ENCODE peak calls at places on chromosomes 5 and 9, in five cellular contexts. G, Y, V, J and N are unnamed samples.

GRCh38 chr9:81685763-81686613 is 3.4 kb downstream of the TLE1 start:
- DNase-seq in G (peak), Y (no peak), V (peak), J (no peak), N (no peak)

GRCh38 chr9:91953723-91954122 is 3.7 kb upstream of the ROR2 start:
- DNase-seq in G (no peak), Y (no peak), V (no peak), J (no peak), N (no peak)

GRCh38 chr5:39224196-39224754 is 4.9 kb upstream of the FYB1 start:
- DNase-seq in G (no peak), Y (peak), V (peak), J (no peak), N (no peak)

GRCh38 chr5:155081618-155082017 is 68.1 kb downstream of the KIF4B start:
- DNase-seq in G (no peak), Y (no peak), V (no peak), J (no peak), N (no peak)

GRCh38 chr9:123093141-123093540 is 59.7 kb downstream of the GPR21 start:
- DNase-seq in G (no peak), Y (no peak), V (no peak), J (no peak), N (no peak)

GRCh38 chr5:139708877-139709586 is 60.9 kb downstream of the CXXC5 start:
- DNase-seq in G (peak), Y (peak), V (no peak), J (peak), N (peak)

GRCh38 chr5:162372265-162372664 is 304.7 kb downstream of the GABRG2 start:
- DNase-seq in G (no peak), Y (peak), V (no peak), J (peak), N (no peak)

GRCh38 chr5:163696270-163696887 is 191.0 kb downstream of the MAT2B start:
- DNase-seq in G (peak), Y (peak), V (peak), J (peak), N (no peak)

GRCh38 chr5:138604176-138604785 is 29.1 kb upstream of the HSPA9 start:
- DNase-seq in G (no peak), Y (no peak), V (no peak), J (no peak), N (no peak)

GRCh38 chr9:136808075-136808780 is 480 bp downstream of the RABL6 start:
- DNase-seq in G (peak), Y (no peak), V (no peak), J (no peak), N (peak)

GRCh38 chr9:114919611-114920010 is 10.8 kb downstream of the TNFSF8 start:
- DNase-seq in G (no peak), Y (no peak), V (no peak), J (no peak), N (no peak)

GRCh38 chr5:132270706-132271105 is 13.2 kb downstream of the PDLIM4 start:
- DNase-seq in G (no peak), Y (no peak), V (no peak), J (no peak), N (peak)

GRCh38 chr9:78677326-78677725 is 380.4 kb downstream of the PSAT1 start:
- DNase-seq in G (peak), Y (no peak), V (no peak), J (no peak), N (no peak)

GRCh38 chr9:108668191-108668940 is 187.4 kb downstream of the ACTL7B start:
- DNase-seq in G (peak), Y (no peak), V (peak), J (no peak), N (no peak)

GRCh38 chr5:14364096-14364495 is 217.5 kb upstream of the OTULINL start:
- DNase-seq in G (no peak), Y (no peak), V (no peak), J (no peak), N (no peak)

GRCh38 chr9:98870782-98871455 is 63.4 kb downstream of the GALNT12 start:
- DNase-seq in G (no peak), Y (no peak), V (no peak), J (no peak), N (no peak)

GRCh38 chr5:157400741-157401140 is 59.3 kb upstream of the NIPAL4 start:
- DNase-seq in G (no peak), Y (no peak), V (no peak), J (no peak), N (no peak)

GRCh38 chr9:404229-404628 is 189.6 kb downstream of the DOCK8 start:
- DNase-seq in G (no peak), Y (no peak), V (peak), J (no peak), N (no peak)

GRCh38 chr5:119370521-119370920 is 14.7 kb downstream of the TNFAIP8 start:
- DNase-seq in G (peak), Y (no peak), V (no peak), J (no peak), N (no peak)

GRCh38 chr5:156907667-156908066 is 55.4 kb downstream of the TIMD4 start:
- DNase-seq in G (no peak), Y (no peak), V (no peak), J (no peak), N (no peak)

GRCh38 chr9:127397722-127398647 is 1.0 kb downstream of the SLC2A8 start:
- DNase-seq in G (peak), Y (peak), V (peak), J (peak), N (peak)

GRCh38 chr5:156699147-156699546 is 150.9 kb upstream of the PPP1R2B start:
- DNase-seq in G (no peak), Y (no peak), V (no peak), J (no peak), N (no peak)

GRCh38 chr5:144369001-144369400 is 198.3 kb downstream of the KCTD16 start:
- DNase-seq in G (no peak), Y (no peak), V (no peak), J (no peak), N (no peak)